ENCODE peak calls at places on chromosomes 6 and 20, in six cellular contexts. H is BE2C, K is bronchial epithelial cell, Y is spleen, E is ovary, F is SJSA1. V is an unnamed sample.

GRCh38 chr6:25014375-25014774 is 78.6 kb upstream of the RIPOR2 start:
- DNase-seq in H (no peak), K (no peak), Y (no peak), E (no peak), F (no peak), V (no peak)

GRCh38 chr6:100464910-100465700 is at the start of gene SIM1:
- DNase-seq in H (peak; percentile 82), K (no peak), Y (no peak), E (no peak), F (peak; percentile 94), V (peak; percentile 88)

GRCh38 chr20:38115205-38115604 is 49.9 kb downstream of the TGM2 start:
- DNase-seq in H (no peak), K (no peak), Y (no peak), E (no peak), F (no peak), V (no peak)

GRCh38 chr6:51820555-51820954 is 266.9 kb downstream of the PKHD1 start:
- DNase-seq in H (no peak), K (no peak), Y (no peak), E (no peak), F (no peak), V (peak; percentile 26)

GRCh38 chr6:15874821-15875220 is 212.0 kb upstream of the DTNBP1 start:
- DNase-seq in H (no peak), K (peak; percentile 38), Y (no peak), E (no peak), F (peak; percentile 83), V (no peak)

GRCh38 chr6:125142614-125143013 is 11.0 kb upstream of the TPD52L1 start:
- DNase-seq in H (no peak), K (no peak), Y (no peak), E (no peak), F (no peak), V (no peak)

GRCh38 chr6:32665621-32666140 is 776 bp downstream of the HLA-DQB1 start:
- DNase-seq in H (no peak), K (no peak), Y (no peak), E (no peak), F (no peak), V (no peak)

GRCh38 chr20:62707981-62708521 is 585 bp upstream of the NTSR1 start:
- DNase-seq in H (peak; percentile 49), K (no peak), Y (no peak), E (no peak), F (no peak), V (no peak)

DNA sequence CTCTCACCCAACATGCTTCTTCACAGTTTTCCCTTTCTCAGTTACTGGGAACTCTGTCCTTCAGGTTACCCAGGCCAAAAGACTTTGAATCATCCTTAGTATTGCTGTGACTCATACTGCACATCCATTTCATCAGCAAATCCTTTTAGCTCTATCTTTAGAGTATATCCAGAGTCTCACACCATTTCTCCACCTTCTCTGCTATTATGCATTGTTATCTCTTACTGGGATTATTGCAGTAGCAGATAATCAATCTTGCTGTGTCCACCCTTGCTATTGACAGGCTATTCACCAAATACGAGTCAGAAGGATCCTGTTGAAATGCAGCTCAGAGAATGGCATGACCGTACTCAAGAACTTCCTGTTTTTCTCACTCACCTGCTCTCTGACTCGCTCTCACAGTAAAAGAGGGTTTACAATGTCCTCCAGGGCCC is 57.3 kb downstream of the BCKDHB start:
- DNase-seq in H (no peak), K (peak; percentile 90), Y (no peak), E (no peak), F (peak; percentile 25), V (peak; percentile 9)
- H3K4me3 ChIP-seq in H (no peak overlapping the region), K (no peak overlapping the region), Y (no peak overlapping the region), E (no peak overlapping the region), F (no peak overlapping the region), V (no peak overlapping the region)

DNA sequence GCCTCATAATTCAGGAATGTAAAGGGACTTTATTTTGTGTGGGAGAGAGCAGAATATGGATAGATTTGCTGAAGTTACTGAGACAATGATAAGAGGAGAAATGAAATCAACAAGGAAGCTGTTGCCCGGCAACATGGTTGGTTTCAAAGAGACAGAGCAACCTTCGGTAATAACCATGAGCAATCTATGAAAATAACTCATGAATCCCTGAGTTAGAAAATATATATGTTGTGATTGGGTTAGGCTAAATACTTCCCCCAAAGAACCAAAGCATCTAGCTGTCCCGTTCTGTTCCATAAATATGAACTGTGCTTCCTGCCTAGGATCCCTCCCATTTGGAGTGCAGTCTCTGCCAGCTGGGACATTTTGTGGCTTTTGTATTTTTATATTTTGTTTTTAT is 23.1 kb downstream of the SERPINB1 start:
- DNase-seq in H (no peak), K (peak; percentile 85), Y (no peak), E (no peak), F (peak; percentile 49), V (no peak)
- H3K4me3 ChIP-seq in H (no peak overlapping the region), K (no peak overlapping the region), Y (no peak overlapping the region), E (no peak overlapping the region), F (no peak overlapping the region), V (no peak overlapping the region)

DNA sequence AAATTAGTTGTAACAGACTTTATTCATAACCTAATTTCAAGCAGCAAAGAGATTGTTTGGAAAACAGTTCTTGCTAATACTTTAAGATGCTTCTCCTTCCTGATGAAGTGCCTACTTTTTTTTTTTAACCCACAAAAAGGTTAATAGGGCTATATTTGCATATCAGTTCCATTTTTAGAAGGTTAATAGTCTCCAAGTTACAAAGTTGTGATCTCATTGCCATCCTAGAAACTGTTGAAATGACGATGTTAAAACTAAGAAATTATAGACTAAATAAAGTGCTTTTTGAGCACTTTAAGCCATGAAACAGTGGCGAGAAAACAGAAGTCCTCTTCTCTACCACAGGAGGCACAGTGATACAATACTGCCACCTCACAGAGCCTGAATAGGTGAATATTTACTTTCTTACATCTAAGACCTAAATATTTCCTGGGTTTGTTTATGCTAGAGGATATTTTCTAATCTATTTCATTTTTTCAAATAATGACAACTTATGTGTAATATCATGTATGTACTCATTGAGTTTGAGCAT is 5.3 kb downstream of the RNF144B start:
- DNase-seq in H (no peak), K (no peak), Y (no peak), E (no peak), F (no peak), V (no peak)
- H3K4me3 ChIP-seq in H (no peak overlapping the region), K (no peak overlapping the region), Y (no peak overlapping the region), E (no peak overlapping the region), F (no peak overlapping the region), V (no peak overlapping the region)

DNA sequence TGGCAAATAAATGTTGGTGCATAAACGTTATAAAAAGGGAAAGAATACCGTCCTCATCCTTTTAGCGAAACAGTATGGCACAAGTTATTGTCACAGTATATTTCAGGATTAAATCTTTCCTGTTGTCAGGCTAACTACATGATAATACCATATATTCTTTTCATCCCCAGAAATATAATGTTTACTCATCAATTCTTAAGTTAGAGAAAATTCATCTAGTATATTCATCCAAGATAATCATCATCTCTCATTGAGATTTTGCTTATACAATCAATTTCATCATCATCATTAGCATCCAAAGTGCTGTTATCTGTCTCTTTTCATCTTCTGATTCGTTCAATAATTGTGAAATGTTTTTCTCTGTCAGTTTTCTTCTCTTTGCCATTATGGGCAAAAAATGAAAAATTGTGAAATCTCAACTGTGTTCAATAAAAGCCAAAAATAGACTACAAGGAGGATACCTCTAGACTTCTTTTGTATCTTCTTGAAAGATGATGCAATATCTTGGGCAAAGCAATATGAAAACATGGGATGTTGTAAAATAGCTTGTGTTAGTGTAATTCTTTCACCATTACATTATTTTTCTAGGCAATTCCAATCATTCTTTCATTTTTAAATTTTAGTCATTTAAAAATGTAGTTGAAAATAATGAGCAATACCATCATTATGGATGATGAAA is 2.6 kb downstream of the SPACA1 start:
- DNase-seq in H (no peak), K (no peak), Y (no peak), E (no peak), F (no peak), V (no peak)
- H3K4me3 ChIP-seq in H (no peak overlapping the region), K (no peak overlapping the region), Y (no peak overlapping the region), E (no peak overlapping the region), F (no peak overlapping the region), V (no peak overlapping the region)

GRCh38 chr6:152697634-152698033 is at the start of gene MYCT1:
- DNase-seq in H (no peak), K (no peak), Y (no peak), E (no peak), F (no peak), V (peak; percentile 77)
- H3K4me3 ChIP-seq in H (no peak within 1 kb of the TSS), K (no peak within 1 kb of the TSS), Y (peak within 1 kb of the TSS; percentile 30), E (no peak within 1 kb of the TSS), F (no peak within 1 kb of the TSS), V (no peak within 1 kb of the TSS)

DNA sequence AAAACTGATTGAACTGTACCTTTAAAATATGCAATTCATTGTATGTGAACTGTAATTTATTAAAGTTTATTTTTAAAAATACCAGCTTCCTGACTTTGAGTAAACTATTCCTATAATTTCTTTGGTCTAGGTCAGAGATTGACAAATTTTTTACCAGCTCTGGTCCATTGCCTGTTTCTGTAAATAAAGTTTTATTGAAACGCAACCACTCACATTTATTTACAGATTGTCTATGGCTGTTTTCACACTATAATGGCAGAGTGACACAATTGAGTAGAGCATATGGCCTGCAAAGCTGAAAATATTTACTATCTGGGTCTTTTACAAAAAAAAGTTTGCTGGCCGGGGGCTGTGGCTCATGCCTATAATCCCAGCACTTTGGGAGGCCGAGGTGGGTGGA is 33.0 kb upstream of the NFATC2 start:
- DNase-seq in H (no peak), K (no peak), Y (no peak), E (no peak), F (no peak), V (no peak)
- H3K4me3 ChIP-seq in H (no peak overlapping the region), K (no peak overlapping the region), Y (no peak overlapping the region), E (no peak overlapping the region), F (no peak overlapping the region), V (no peak overlapping the region)

GRCh38 chr6:26173836-26174144 is 86.6 kb downstream of the HFE start:
- DNase-seq in H (no peak), K (no peak), Y (no peak), E (no peak), F (no peak), V (no peak)

GRCh38 chr6:26170181-26170580 is 83.0 kb downstream of the HFE start:
- DNase-seq in H (no peak), K (peak; percentile 26), Y (no peak), E (no peak), F (no peak), V (no peak)

GRCh38 chr6:26172496-26172958 is 85.3 kb downstream of the HFE start:
- DNase-seq in H (no peak), K (peak; percentile 33), Y (no peak), E (peak; percentile 47), F (peak; percentile 78), V (peak; percentile 57)

GRCh38 chr6:26175033-26175427 is 87.8 kb downstream of the HFE start:
- DNase-seq in H (no peak), K (no peak), Y (no peak), E (no peak), F (peak; percentile 16), V (no peak)

DNA sequence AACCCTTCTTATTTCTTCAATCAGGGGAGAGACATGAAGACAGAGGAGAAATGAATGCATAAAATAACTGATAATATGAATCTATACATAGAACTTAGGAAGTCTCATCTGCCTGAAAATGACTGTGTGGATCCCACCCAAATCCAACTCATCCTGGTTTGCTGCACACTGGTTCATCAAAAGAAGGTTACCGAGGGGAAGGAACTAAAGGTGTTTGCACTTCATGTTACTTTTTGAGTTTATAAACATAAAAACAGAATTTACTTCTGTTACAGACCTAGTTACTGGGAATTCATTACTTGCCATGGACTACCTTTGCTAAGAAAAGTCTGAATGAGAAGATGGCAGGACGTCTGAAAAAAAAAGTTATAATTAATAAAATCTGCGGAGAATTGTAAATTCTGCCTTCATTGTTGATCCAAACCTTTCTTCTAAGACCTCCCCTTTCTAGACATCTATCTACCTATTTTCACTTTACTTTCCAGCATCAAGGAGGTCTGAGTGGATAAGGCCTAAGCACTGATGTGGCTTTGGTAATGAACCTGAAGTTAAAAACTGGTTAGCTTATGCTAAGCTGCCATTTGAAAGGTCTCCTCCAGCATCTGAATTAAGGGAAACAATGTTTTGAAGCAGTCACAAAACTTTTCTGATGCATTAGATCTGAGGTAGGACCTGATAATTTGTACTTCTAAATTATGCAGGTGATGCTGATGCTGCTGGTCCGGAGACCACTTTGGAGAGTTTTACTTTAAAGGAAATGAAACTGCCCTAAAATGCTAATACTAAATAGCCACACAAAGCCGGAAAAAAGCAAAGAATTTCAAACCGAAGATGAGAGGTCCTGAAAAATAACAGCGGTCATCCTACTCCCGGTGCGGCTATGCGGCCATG is 84.0 kb downstream of the HFE start:
- DNase-seq in H (no peak), K (no peak), Y (no peak), E (no peak), F (no peak), V (no peak)
- H3K4me3 ChIP-seq in H (peak overlapping the region; percentile 86), K (peak overlapping the region; percentile 53), Y (peak overlapping the region; percentile 48), E (peak overlapping the region; percentile 72), F (peak overlapping the region; percentile 55), V (peak overlapping the region; percentile 53)